ENCODE peak calls at places on chromosomes 12 and 14, in six cellular contexts. One of them, this sample, is unnamed.

GRCh38 chr12:5440973-5441372 is 9.1 kb downstream of the NTF3 start:
- DNase-seq in EL: no peak
- DNase-seq in dermis blood vessel endothelial cell: no peak
- DNase-seq in astrocyte: no peak
- DNase-seq in dorsolateral prefrontal cortex: no peak
- DNase-seq in astrocyte of the spinal cord: no peak
- DNase-seq in this sample: no peak

GRCh38 chr12:31118347-31118830 is 44.7 kb downstream of the DDX11 start:
- DNase-seq in EL: no peak
- DNase-seq in dermis blood vessel endothelial cell: no peak
- DNase-seq in astrocyte: no peak
- DNase-seq in dorsolateral prefrontal cortex: no peak
- DNase-seq in astrocyte of the spinal cord: no peak
- DNase-seq in this sample: no peak

GRCh38 chr14:45610303-45610702 is 357.3 kb upstream of the MIS18BP1 start:
- DNase-seq in EL: peak; percentile 14
- DNase-seq in dermis blood vessel endothelial cell: no peak
- DNase-seq in astrocyte: peak; percentile 0
- DNase-seq in dorsolateral prefrontal cortex: no peak
- DNase-seq in astrocyte of the spinal cord: peak; percentile 26
- DNase-seq in this sample: peak; percentile 27

GRCh38 chr14:74704656-74705055 is 8.2 kb downstream of the AREL1 start:
- DNase-seq in EL: no peak
- DNase-seq in dermis blood vessel endothelial cell: no peak
- DNase-seq in astrocyte: no peak
- DNase-seq in dorsolateral prefrontal cortex: no peak
- DNase-seq in astrocyte of the spinal cord: no peak
- DNase-seq in this sample: no peak

GRCh38 chr14:55588259-55588699 is 8.3 kb downstream of the KTN1 start:
- DNase-seq in EL: peak; percentile 46
- DNase-seq in dermis blood vessel endothelial cell: no peak
- DNase-seq in astrocyte: peak; percentile 43
- DNase-seq in dorsolateral prefrontal cortex: no peak
- DNase-seq in astrocyte of the spinal cord: peak; percentile 43
- DNase-seq in this sample: peak; percentile 79

GRCh38 chr12:57779736-57780135 is 2.9 kb upstream of the TSFM start:
- DNase-seq in EL: peak; percentile 32
- DNase-seq in dermis blood vessel endothelial cell: no peak
- DNase-seq in astrocyte: no peak
- DNase-seq in dorsolateral prefrontal cortex: no peak
- DNase-seq in astrocyte of the spinal cord: no peak
- DNase-seq in this sample: no peak

GRCh38 chr14:51547260-51547659 is 104.5 kb upstream of the FRMD6 start:
- DNase-seq in EL: peak; percentile 99
- DNase-seq in dermis blood vessel endothelial cell: peak; percentile 99
- DNase-seq in astrocyte: peak; percentile 100
- DNase-seq in dorsolateral prefrontal cortex: no peak
- DNase-seq in astrocyte of the spinal cord: peak; percentile 100
- DNase-seq in this sample: peak; percentile 98

GRCh38 chr14:99664636-99665273 is 19.3 kb upstream of the CYP46A1 start:
- DNase-seq in EL: no peak
- DNase-seq in dermis blood vessel endothelial cell: no peak
- DNase-seq in astrocyte: no peak
- DNase-seq in dorsolateral prefrontal cortex: no peak
- DNase-seq in astrocyte of the spinal cord: no peak
- DNase-seq in this sample: no peak

GRCh38 chr12:28622416-28622815 is 432.2 kb downstream of the CCDC91 start:
- DNase-seq in EL: peak; percentile 34
- DNase-seq in dermis blood vessel endothelial cell: no peak
- DNase-seq in astrocyte: peak; percentile 64
- DNase-seq in dorsolateral prefrontal cortex: no peak
- DNase-seq in astrocyte of the spinal cord: peak; percentile 33
- DNase-seq in this sample: peak; percentile 78

GRCh38 chr12:100484178-100484886 is 10.7 kb downstream of the NR1H4 start:
- DNase-seq in EL: no peak
- DNase-seq in dermis blood vessel endothelial cell: no peak
- DNase-seq in astrocyte: peak; percentile 55
- DNase-seq in dorsolateral prefrontal cortex: no peak
- DNase-seq in astrocyte of the spinal cord: no peak
- DNase-seq in this sample: no peak

GRCh38 chr14:69943084-69943797 is 64.0 kb downstream of the SMOC1 start:
- DNase-seq in EL: no peak
- DNase-seq in dermis blood vessel endothelial cell: no peak
- DNase-seq in astrocyte: no peak
- DNase-seq in dorsolateral prefrontal cortex: no peak
- DNase-seq in astrocyte of the spinal cord: no peak
- DNase-seq in this sample: no peak

GRCh38 chr12:11895421-11896064 is 175.2 kb upstream of the BCL2L14 start:
- DNase-seq in EL: no peak
- DNase-seq in dermis blood vessel endothelial cell: no peak
- DNase-seq in astrocyte: no peak
- DNase-seq in dorsolateral prefrontal cortex: no peak
- DNase-seq in astrocyte of the spinal cord: no peak
- DNase-seq in this sample: no peak

GRCh38 chr12:12357697-12358476 is 1.0 kb downstream of the BORCS5 start:
- DNase-seq in EL: peak; percentile 11
- DNase-seq in dermis blood vessel endothelial cell: no peak
- DNase-seq in astrocyte: no peak
- DNase-seq in dorsolateral prefrontal cortex: peak; percentile 42
- DNase-seq in astrocyte of the spinal cord: peak; percentile 36
- DNase-seq in this sample: peak; percentile 79

GRCh38 chr14:81314443-81315175 is 85.5 kb downstream of the STON2 start:
- DNase-seq in EL: no peak
- DNase-seq in dermis blood vessel endothelial cell: no peak
- DNase-seq in astrocyte: no peak
- DNase-seq in dorsolateral prefrontal cortex: no peak
- DNase-seq in astrocyte of the spinal cord: no peak
- DNase-seq in this sample: no peak

GRCh38 chr14:91299483-91300115 is 55.1 kb upstream of the GPR68 start:
- DNase-seq in EL: no peak
- DNase-seq in dermis blood vessel endothelial cell: no peak
- DNase-seq in astrocyte: no peak
- DNase-seq in dorsolateral prefrontal cortex: no peak
- DNase-seq in astrocyte of the spinal cord: no peak
- DNase-seq in this sample: no peak

GRCh38 chr12:2299207-2299606 is 246.4 kb downstream of the CACNA1C start:
- DNase-seq in EL: no peak
- DNase-seq in dermis blood vessel endothelial cell: no peak
- DNase-seq in astrocyte: no peak
- DNase-seq in dorsolateral prefrontal cortex: no peak
- DNase-seq in astrocyte of the spinal cord: no peak
- DNase-seq in this sample: no peak

GRCh38 chr12:66482880-66483279 is 180.6 kb downstream of the HELB start:
- DNase-seq in EL: no peak
- DNase-seq in dermis blood vessel endothelial cell: no peak
- DNase-seq in astrocyte: no peak
- DNase-seq in dorsolateral prefrontal cortex: no peak
- DNase-seq in astrocyte of the spinal cord: no peak
- DNase-seq in this sample: no peak

GRCh38 chr12:15883536-15883935 is 1.3 kb downstream of the STRAP start:
- DNase-seq in EL: peak; percentile 16
- DNase-seq in dermis blood vessel endothelial cell: peak; percentile 22
- DNase-seq in astrocyte: no peak
- DNase-seq in dorsolateral prefrontal cortex: no peak
- DNase-seq in astrocyte of the spinal cord: no peak
- DNase-seq in this sample: peak; percentile 65

This sample was measured in GM23248.